ENCODE peak calls at places on chromosomes 6 and 20, in four cellular contexts. L is fibroblast of the aortic adventitia, J is WTC11, A is HT1080. D is an unnamed sample.

GRCh38 chr6:218153-219018 is 73.9 kb upstream of the DUSP22 start:
- DNase-seq in A (no peak), L (no peak), J (no peak), D (no peak)

GRCh38 chr20:51420111-51420510 is 122.4 kb downstream of the NFATC2 start:
- DNase-seq in J (no peak), A (peak), L (no peak), D (no peak)

GRCh38 chr6:117951783-117952182 is 44.7 kb downstream of the SLC35F1 start:
- DNase-seq in L (no peak), A (no peak), J (peak), D (no peak)

GRCh38 chr6:17091122-17091521 is 10.7 kb upstream of the STMND1 start:
- DNase-seq in A (no peak), J (no peak), L (peak), D (no peak)

GRCh38 chr20:48758206-48758820 is 69.5 kb downstream of the PREX1 start:
- DNase-seq in J (no peak), A (no peak), L (no peak), D (no peak)

GRCh38 chr6:90302320-90302719 is 5.7 kb upstream of the BACH2 start:
- DNase-seq in L (no peak), A (no peak), J (no peak), D (no peak)

GRCh38 chr6:151763938-151764680 is 43.4 kb upstream of the ESR1 start:
- DNase-seq in J (peak), L (peak), A (peak), D (peak)

GRCh38 chr20:36854343-36855240 is 21.3 kb upstream of the TLDC2 start:
- DNase-seq in A (no peak), L (no peak), J (no peak), D (no peak)

GRCh38 chr20:51837876-51838420 is 35.6 kb upstream of the SALL4 start:
- DNase-seq in J (no peak), L (no peak), A (no peak), D (no peak)

GRCh38 chr6:144405173-144405572 is 120.0 kb downstream of the UTRN start:
- DNase-seq in L (peak), A (no peak), J (no peak), D (no peak)

GRCh38 chr20:12925214-12925755 is 83.5 kb upstream of the SPTLC3 start:
- DNase-seq in L (peak), J (peak), A (peak), D (peak)

GRCh38 chr6:53065266-53066058 is at the start of gene FBXO9:
- DNase-seq in L (no peak), A (no peak), J (peak), D (peak)

D was measured in endothelial cell.